ENCODE peak calls at places on chromosomes 7 and 10, in four cellular contexts. U, M, S and L are unnamed samples.

GRCh38 chr10:103540722-103541121 is 47.2 kb downstream of the NEURL1 start:
- DNase-seq in U (no peak), M (no peak), S (no peak), L (peak; percentile 27)

GRCh38 chr7:122311280-122311679 is 6.7 kb upstream of the FEZF1 start:
- DNase-seq in U (no peak), M (no peak), S (no peak), L (no peak)

GRCh38 chr7:141785711-141786552 is 4.1 kb upstream of the TAS2R5 start:
- DNase-seq in U (peak; percentile 62), M (peak; percentile 63), S (no peak), L (peak; percentile 1)

GRCh38 chr7:80632819-80633218 is 5.6 kb upstream of the CD36 start:
- DNase-seq in U (no peak), M (no peak), S (no peak), L (no peak)

GRCh38 chr10:112235141-112235540 is 48.1 kb upstream of the TECTB start:
- DNase-seq in U (no peak), M (no peak), S (no peak), L (no peak)

GRCh38 chr10:55410415-55410885 is 609.4 kb upstream of the PCDH15 start:
- DNase-seq in U (peak; percentile 54), M (peak; percentile 0), S (peak; percentile 65), L (peak; percentile 35)

GRCh38 chr7:129513546-129513945 is 11.2 kb downstream of the SMKR1 start:
- DNase-seq in U (no peak), M (no peak), S (no peak), L (no peak)

GRCh38 chr7:29488977-29489376 is 74.7 kb upstream of the PRR15 start:
- DNase-seq in U (peak; percentile 89), M (no peak), S (no peak), L (no peak)

GRCh38 chr7:106893591-106893990 is 28.5 kb downstream of the PIK3CG start:
- DNase-seq in U (no peak), M (no peak), S (no peak), L (no peak)

GRCh38 chr10:132066812-132067211 is 1.1 kb downstream of the JAKMIP3 start:
- DNase-seq in U (no peak), M (no peak), S (no peak), L (no peak)

GRCh38 chr7:16492513-16493062 is 27.1 kb upstream of the SOSTDC1 start:
- DNase-seq in U (no peak), M (no peak), S (no peak), L (no peak)

GRCh38 chr10:91901784-91902677 is 7.3 kb downstream of the FGFBP3 start:
- DNase-seq in U (peak; percentile 93), M (peak; percentile 81), S (no peak), L (peak; percentile 79)

GRCh38 chr7:7099584-7100014 is 82.7 kb upstream of the C1GALT1 start:
- DNase-seq in U (peak; percentile 84), M (peak; percentile 93), S (peak; percentile 72), L (peak; percentile 86)

DNA sequence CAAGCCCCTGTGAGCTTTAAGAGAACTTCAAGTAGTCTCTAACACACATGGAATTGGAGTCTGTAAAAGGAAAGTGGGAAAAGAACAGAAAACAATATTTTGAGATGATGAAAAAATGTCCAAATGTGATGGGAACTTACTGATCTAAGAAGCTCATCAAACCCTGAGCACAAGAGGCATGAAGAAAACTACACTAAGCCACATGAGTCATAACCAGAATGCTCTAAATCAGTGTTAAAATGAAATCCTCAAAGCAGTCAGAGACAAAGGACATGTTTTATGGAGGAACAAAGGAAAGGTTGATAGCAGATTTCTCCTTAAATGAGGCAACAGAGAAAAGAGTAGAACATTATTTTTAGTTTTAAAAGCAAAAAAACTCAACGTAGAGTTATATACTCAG is 37.2 kb downstream of the ZNF33A start:
- DNase-seq in U (peak; percentile 26), M (no peak), S (no peak), L (no peak)
- H3K9me3 ChIP-seq in U (no peaks in the 10 kb centered on the region), M (no peaks in the 10 kb centered on the region), S (peaks cover 2% of the 10 kb centered on the region), L (peaks cover 3% of the 10 kb centered on the region)

DNA sequence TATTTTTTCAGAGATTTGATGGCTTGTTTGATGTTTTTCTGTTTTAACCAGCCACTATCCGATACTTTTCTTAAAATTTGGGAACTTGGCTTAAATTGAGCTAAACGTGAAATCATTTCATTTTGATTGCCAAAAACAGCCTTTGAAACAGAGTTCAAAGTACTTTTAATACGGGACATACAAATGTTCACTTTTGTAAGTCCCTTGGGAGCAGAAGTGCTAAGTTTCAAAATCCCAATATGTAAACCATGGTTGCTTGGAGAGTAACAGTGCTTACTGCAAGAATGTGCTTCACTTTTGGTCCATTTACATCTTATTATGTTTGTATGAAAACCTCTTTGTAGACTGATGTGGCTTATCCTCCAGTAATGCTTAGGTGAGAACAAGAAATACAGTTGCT is 10.9 kb downstream of the PNPLA8 start:
- DNase-seq in U (no peak), M (peak; percentile 21), S (no peak), L (no peak)
- H3K4me3 ChIP-seq in U (no peak overlapping the region), M (no peak overlapping the region), S (no peak overlapping the region), L (no peak overlapping the region)

GRCh38 chr7:55198634-55199366 is 166.3 kb upstream of the LANCL2 start:
- DNase-seq in U (no peak), M (no peak), S (no peak), L (no peak)
- H3K36me3 ChIP-seq in U (peaks cover 57% of the 10 kb centered on the region), M (no peaks in the 10 kb centered on the region), S (peaks cover 4% of the 10 kb centered on the region), L (peaks cover 77% of the 10 kb centered on the region)

GRCh38 chr7:39312254-39312989 is 253.8 kb upstream of the YAE1 start:
- DNase-seq in U (no peak), M (no peak), S (no peak), L (no peak)
- H3K9me3 ChIP-seq in U (no peaks in the 10 kb centered on the region), M (no peaks in the 10 kb centered on the region), S (no peaks in the 10 kb centered on the region), L (no peaks in the 10 kb centered on the region)

DNA sequence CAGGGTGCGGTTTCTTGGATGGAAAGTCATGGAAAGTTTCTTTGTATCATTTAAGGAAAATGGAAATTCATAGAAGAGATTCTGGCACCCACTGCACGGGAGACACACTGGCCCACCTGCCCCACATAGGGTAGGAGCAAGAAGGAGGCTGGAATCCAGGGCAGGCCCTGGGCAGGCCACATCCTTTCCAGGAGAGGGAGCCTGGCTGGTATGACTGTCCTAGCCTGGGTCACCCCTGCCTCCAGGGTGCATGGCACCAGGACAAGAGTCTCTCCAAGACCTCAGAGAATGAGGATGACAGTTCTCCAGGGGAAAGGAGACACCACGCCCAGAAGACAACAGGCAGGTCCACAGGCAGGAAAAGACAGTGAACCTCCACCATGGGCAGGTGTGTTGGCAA is 297.2 kb downstream of the TCERG1L start:
- DNase-seq in U (no peak), M (no peak), S (no peak), L (no peak)
- H3K4me3 ChIP-seq in U (no peak overlapping the region), M (no peak overlapping the region), S (no peak overlapping the region), L (no peak overlapping the region)

GRCh38 chr7:152158801-152159587 is 133.5 kb downstream of the GALNT11 start:
- DNase-seq in U (no peak), M (no peak), S (no peak), L (no peak)
- H3K36me3 ChIP-seq in U (peaks cover 67% of the 10 kb centered on the region), M (peaks cover 77% of the 10 kb centered on the region), S (peaks cover 21% of the 10 kb centered on the region), L (peaks cover 18% of the 10 kb centered on the region)

GRCh38 chr7:158446706-158447105 is 140.9 kb downstream of the PTPRN2 start:
- DNase-seq in U (no peak), M (no peak), S (no peak), L (no peak)
- H3K9me3 ChIP-seq in U (no peaks in the 10 kb centered on the region), M (no peaks in the 10 kb centered on the region), S (no peaks in the 10 kb centered on the region), L (no peaks in the 10 kb centered on the region)

GRCh38 chr10:93386496-93387369 is 95.4 kb downstream of the MYOF start:
- DNase-seq in U (peak; percentile 74), M (no peak), S (peak; percentile 34), L (no peak)
- H3K4me3 ChIP-seq in U (peak overlapping the region; percentile 39), M (no peak overlapping the region), S (no peak overlapping the region), L (no peak overlapping the region)

GRCh38 chr10:102154466-102155116 is 2.4 kb downstream of the NOLC1 start:
- DNase-seq in U (no peak), M (no peak), S (no peak), L (no peak)
- H3K36me3 ChIP-seq in U (peaks cover 45% of the 10 kb centered on the region), M (peaks cover 52% of the 10 kb centered on the region), S (peaks cover 32% of the 10 kb centered on the region), L (peaks cover 77% of the 10 kb centered on the region)